ENCODE peak calls at places on chromosomes 6 and 20, in six cellular contexts. One of them, this sample, is unnamed.

GRCh38 chr6:135281227-135281626 is 100.1 kb downstream of the MYB start:
- DNase-seq in GM12891: no peak
- DNase-seq in GM12878: no peak
- DNase-seq in HepG2: no peak
- DNase-seq in H1: no peak
- DNase-seq in K562: no peak
- DNase-seq in this sample: no peak

GRCh38 chr6:34517461-34517868 is 38.7 kb downstream of the SPDEF start:
- DNase-seq in K562: peak
- DNase-seq in GM12891: no peak
- DNase-seq in H1: no peak
- DNase-seq in GM12878: no peak
- DNase-seq in HepG2: no peak
- DNase-seq in this sample: no peak

GRCh38 chr6:15260099-15260821 is 14.4 kb downstream of the JARID2 start:
- DNase-seq in GM12878: no peak
- DNase-seq in HepG2: no peak
- DNase-seq in H1: no peak
- DNase-seq in GM12891: no peak
- DNase-seq in K562: no peak
- DNase-seq in this sample: no peak

GRCh38 chr20:2295286-2295685 is 515 bp upstream of the TGM3 start:
- DNase-seq in H1: no peak
- DNase-seq in HepG2: no peak
- DNase-seq in K562: no peak
- DNase-seq in GM12891: no peak
- DNase-seq in GM12878: no peak
- DNase-seq in this sample: no peak

GRCh38 chr6:119446623-119447008 is 97.1 kb upstream of the MAN1A1 start:
- DNase-seq in K562: no peak
- DNase-seq in H1: no peak
- DNase-seq in GM12891: no peak
- DNase-seq in HepG2: no peak
- DNase-seq in GM12878: no peak
- DNase-seq in this sample: no peak

GRCh38 chr6:159646731-159647130 is 46.3 kb downstream of the SOD2 start:
- DNase-seq in GM12891: no peak
- DNase-seq in K562: no peak
- DNase-seq in GM12878: peak
- DNase-seq in HepG2: no peak
- DNase-seq in H1: no peak
- DNase-seq in this sample: no peak

GRCh38 chr6:147789430-147789947 is 281.0 kb downstream of the SAMD5 start:
- DNase-seq in K562: no peak
- DNase-seq in HepG2: no peak
- DNase-seq in GM12878: no peak
- DNase-seq in H1: no peak
- DNase-seq in GM12891: no peak
- DNase-seq in this sample: no peak

GRCh38 chr6:118844915-118845314 is 49.0 kb upstream of the ASF1A start:
- DNase-seq in GM12891: no peak
- DNase-seq in HepG2: no peak
- DNase-seq in GM12878: peak
- DNase-seq in H1: no peak
- DNase-seq in K562: no peak
- DNase-seq in this sample: no peak

GRCh38 chr6:127207591-127208120 is 59.0 kb upstream of the RNF146 start:
- DNase-seq in K562: no peak
- DNase-seq in HepG2: no peak
- DNase-seq in GM12891: no peak
- DNase-seq in GM12878: no peak
- DNase-seq in H1: no peak
- DNase-seq in this sample: no peak

GRCh38 chr20:57662313-57663240 is 42.4 kb upstream of the ZBP1 start:
- DNase-seq in H1: no peak
- DNase-seq in HepG2: no peak
- DNase-seq in GM12878: no peak
- DNase-seq in GM12891: peak
- DNase-seq in K562: no peak
- DNase-seq in this sample: peak

GRCh38 chr20:44861547-44862006 is 23.9 kb upstream of the YWHAB start:
- DNase-seq in K562: no peak
- DNase-seq in H1: no peak
- DNase-seq in HepG2: no peak
- DNase-seq in GM12878: no peak
- DNase-seq in GM12891: no peak
- DNase-seq in this sample: no peak

GRCh38 chr20:54170963-54171362 is 2.8 kb downstream of the CYP24A1 start:
- DNase-seq in K562: no peak
- DNase-seq in HepG2: no peak
- DNase-seq in GM12878: no peak
- DNase-seq in H1: no peak
- DNase-seq in GM12891: no peak
- DNase-seq in this sample: no peak

GRCh38 chr6:77341058-77341986 is 122.0 kb downstream of the HTR1B start:
- DNase-seq in K562: no peak
- DNase-seq in HepG2: no peak
- DNase-seq in H1: no peak
- DNase-seq in GM12891: no peak
- DNase-seq in GM12878: no peak
- DNase-seq in this sample: no peak

GRCh38 chr6:170147832-170148708 is 142.8 kb downstream of the DLL1 start:
- DNase-seq in H1: no peak
- DNase-seq in GM12891: no peak
- DNase-seq in GM12878: no peak
- DNase-seq in K562: no peak
- DNase-seq in HepG2: no peak
- DNase-seq in this sample: no peak

GRCh38 chr6:168411130-168411529 is 29.9 kb upstream of the SMOC2 start:
- DNase-seq in H1: no peak
- DNase-seq in K562: no peak
- DNase-seq in GM12891: no peak
- DNase-seq in GM12878: no peak
- DNase-seq in HepG2: no peak
- DNase-seq in this sample: no peak

GRCh38 chr6:157059781-157060180 is 263.5 kb downstream of the TMEM242 start:
- DNase-seq in GM12891: no peak
- DNase-seq in H1: no peak
- DNase-seq in HepG2: no peak
- DNase-seq in GM12878: no peak
- DNase-seq in K562: no peak
- DNase-seq in this sample: no peak

GRCh38 chr6:46014054-46014453 is 1.6 kb downstream of the CLIC5 start:
- DNase-seq in GM12878: no peak
- DNase-seq in K562: no peak
- DNase-seq in GM12891: no peak
- DNase-seq in H1: no peak
- DNase-seq in HepG2: no peak
- DNase-seq in this sample: no peak

GRCh38 chr20:35604444-35604750 is 11.2 kb upstream of the SPAG4 start:
- DNase-seq in H1: no peak
- DNase-seq in HepG2: peak
- DNase-seq in GM12891: no peak
- DNase-seq in K562: peak
- DNase-seq in GM12878: no peak
- DNase-seq in this sample: no peak

GRCh38 chr6:85058806-85059205 is 294.4 kb upstream of the TBX18 start:
- DNase-seq in GM12878: no peak
- DNase-seq in HepG2: no peak
- DNase-seq in GM12891: no peak
- DNase-seq in K562: no peak
- DNase-seq in H1: no peak
- DNase-seq in this sample: no peak

GRCh38 chr20:44448753-44449546 is 26.7 kb upstream of the TTPAL start:
- DNase-seq in H1: peak
- DNase-seq in GM12878: peak
- DNase-seq in K562: peak
- DNase-seq in HepG2: peak
- DNase-seq in GM12891: no peak
- DNase-seq in this sample: peak

GRCh38 chr6:83092756-83093399 is 25.4 kb downstream of the DOP1A start:
- DNase-seq in H1: no peak
- DNase-seq in GM12891: no peak
- DNase-seq in GM12878: no peak
- DNase-seq in HepG2: no peak
- DNase-seq in K562: no peak
- DNase-seq in this sample: no peak

GRCh38 chr6:29637247-29637646 is 4.3 kb upstream of the GABBR1 start:
- DNase-seq in GM12891: no peak
- DNase-seq in HepG2: no peak
- DNase-seq in GM12878: no peak
- DNase-seq in K562: no peak
- DNase-seq in H1: no peak
- DNase-seq in this sample: no peak

GRCh38 chr6:161100072-161100471 is 108.5 kb downstream of the MAP3K4 start:
- DNase-seq in HepG2: no peak
- DNase-seq in GM12878: no peak
- DNase-seq in H1: no peak
- DNase-seq in K562: no peak
- DNase-seq in GM12891: no peak
- DNase-seq in this sample: no peak

GRCh38 chr6:169839029-169839481 is 87.6 kb downstream of the ERMARD start:
- DNase-seq in H1: no peak
- DNase-seq in K562: no peak
- DNase-seq in GM12891: no peak
- DNase-seq in GM12878: no peak
- DNase-seq in HepG2: no peak
- DNase-seq in this sample: no peak

GRCh38 chr6:168348186-168348585 is 28.6 kb upstream of the DACT2 start:
- DNase-seq in HepG2: no peak
- DNase-seq in GM12878: no peak
- DNase-seq in GM12891: no peak
- DNase-seq in K562: no peak
- DNase-seq in H1: no peak
- DNase-seq in this sample: no peak

GRCh38 chr20:31709939-31710338 is 12.7 kb downstream of the BCL2L1 start:
- DNase-seq in GM12878: no peak
- DNase-seq in GM12891: no peak
- DNase-seq in K562: no peak
- DNase-seq in H1: no peak
- DNase-seq in HepG2: peak
- DNase-seq in this sample: no peak

DNA sequence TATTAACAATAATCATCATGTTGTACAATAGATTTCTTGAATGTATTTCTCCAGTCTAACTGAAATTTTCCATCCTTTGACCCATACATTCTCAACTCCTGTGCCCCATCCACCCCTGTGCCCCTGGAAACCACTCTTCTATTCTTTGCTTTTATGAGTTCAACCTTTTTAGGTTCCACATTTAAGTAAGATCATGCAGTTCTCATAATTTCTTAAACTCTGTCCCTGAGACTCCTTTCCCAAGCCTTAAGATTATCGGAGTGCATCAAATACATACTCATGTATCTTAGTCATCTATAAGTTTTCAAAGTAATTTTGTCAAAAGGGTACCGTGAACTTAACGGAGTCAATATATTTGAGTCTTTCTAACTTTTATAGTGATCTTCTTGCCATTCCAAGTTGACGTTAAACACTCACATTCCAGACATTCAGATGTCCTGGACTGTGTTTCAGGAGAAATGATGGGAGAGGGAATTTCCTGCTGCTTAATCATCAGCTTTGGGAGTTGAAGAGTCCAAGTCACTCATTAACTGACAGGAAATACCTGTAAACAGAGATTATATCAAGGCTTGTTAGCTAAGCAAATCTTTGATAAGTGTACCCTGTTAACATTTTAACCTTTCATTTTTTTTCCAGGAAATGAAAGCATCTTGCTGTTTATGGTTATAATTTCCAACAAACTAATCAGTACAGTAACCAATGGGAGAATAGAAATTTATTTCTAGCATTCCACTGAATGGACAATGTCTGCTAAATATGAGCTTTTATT is 73.3 kb downstream of the ADGRG6 start:
- DNase-seq in GM12878: no peak
- DNase-seq in H1: no peak
- DNase-seq in HepG2: peak
- DNase-seq in GM12891: no peak
- DNase-seq in K562: no peak
- DNase-seq in this sample: no peak
- TF ChIP-seq POLR2A in GM12878: no peak
- TF ChIP-seq POLR2A in H1: no peak
- TF ChIP-seq POLR2A in HepG2: no peak
- TF ChIP-seq POLR2A in GM12891: no peak
- TF ChIP-seq POLR2A in K562: no peak
- TF ChIP-seq POLR2A in this sample: no peak

DNA sequence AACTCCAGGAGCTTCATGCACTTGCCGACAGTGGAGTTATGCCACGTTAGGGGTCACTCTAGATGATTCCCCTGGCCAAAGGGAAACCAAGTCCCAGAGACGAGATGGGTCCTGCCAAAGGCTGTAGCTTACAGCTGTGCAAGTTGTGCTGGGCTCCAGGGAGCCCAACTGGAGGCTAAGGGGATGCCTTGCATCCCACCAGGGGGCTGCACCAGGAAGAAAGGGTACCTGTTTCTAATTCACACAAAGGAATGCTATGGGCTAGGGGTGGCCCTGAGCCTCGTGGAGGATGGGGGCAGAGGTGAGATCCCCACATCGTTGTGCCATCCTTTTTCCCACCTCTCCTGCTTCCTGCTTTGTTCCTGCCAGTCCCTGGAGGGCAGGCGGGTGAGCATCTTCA is 23.7 kb upstream of the SCRT2 start:
- DNase-seq in H1: no peak
- DNase-seq in GM12878: no peak
- DNase-seq in HepG2: no peak
- DNase-seq in GM12891: no peak
- DNase-seq in K562: no peak
- DNase-seq in this sample: no peak
- TF ChIP-seq TAF1 in H1: no peak
- TF ChIP-seq TAF1 in GM12878: no peak
- TF ChIP-seq TAF1 in HepG2: no peak
- TF ChIP-seq TAF1 in GM12891: no peak
- TF ChIP-seq TAF1 in K562: no peak
- TF ChIP-seq TAF1 in this sample: no peak

GRCh38 chr20:8744228-8744844 is 324.6 kb upstream of the PLCB4 start:
- DNase-seq in HepG2: no peak
- DNase-seq in K562: no peak
- DNase-seq in GM12891: no peak
- DNase-seq in GM12878: no peak
- DNase-seq in H1: no peak
- DNase-seq in this sample: no peak
- TF ChIP-seq POLR2AphosphoS5 in HepG2: no peak
- TF ChIP-seq POLR2AphosphoS5 in K562: no peak
- TF ChIP-seq POLR2AphosphoS5 in GM12891: no peak
- TF ChIP-seq POLR2AphosphoS5 in GM12878: no peak
- TF ChIP-seq POLR2AphosphoS5 in H1: no peak
- TF ChIP-seq POLR2AphosphoS5 in this sample: no peak

DNA sequence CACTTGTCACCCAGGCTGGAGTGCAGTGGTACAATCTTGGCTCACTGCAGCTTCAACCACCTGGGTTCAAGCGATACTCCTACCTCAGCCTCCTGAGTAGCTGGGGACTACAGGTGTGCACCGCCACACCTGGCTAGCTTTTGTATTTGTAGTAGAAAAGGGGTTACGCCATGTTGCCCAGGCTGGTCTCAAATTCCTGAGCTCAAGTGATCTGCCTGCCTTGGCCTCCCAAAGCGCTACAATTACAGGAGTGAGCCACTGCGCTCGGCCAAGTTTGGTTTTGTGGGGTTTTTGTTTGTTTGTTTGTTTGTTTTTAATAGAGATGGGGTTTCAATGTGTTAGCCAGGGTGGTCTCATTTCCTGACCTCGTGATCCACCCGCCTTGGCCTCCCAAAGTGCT is 12.3 kb downstream of the LOC128125822 start:
- DNase-seq in H1: no peak
- DNase-seq in GM12878: no peak
- DNase-seq in K562: no peak
- DNase-seq in GM12891: no peak
- DNase-seq in HepG2: no peak
- DNase-seq in this sample: no peak
- TF ChIP-seq POLR2A in H1: no peak
- TF ChIP-seq POLR2A in GM12878: peak
- TF ChIP-seq POLR2A in K562: no peak
- TF ChIP-seq POLR2A in GM12891: no peak
- TF ChIP-seq POLR2A in HepG2: no peak
- TF ChIP-seq POLR2A in this sample: no peak